ENCODE peak calls at places on chromosomes 7 and 10, in ten cellular contexts. P, E, F, H, S, D, Z, W, O and B are unnamed samples.

GRCh38 chr7:11449316-11449715 is 382.7 kb downstream of the THSD7A start:
- DNase-seq in P (no peak), E (no peak), F (no peak), H (no peak), S (no peak), D (no peak), Z (no peak), W (no peak), O (no peak), B (no peak)

GRCh38 chr7:101236292-101236691 is 1.3 kb downstream of the CLDN15 start:
- DNase-seq in P (no peak), E (no peak), F (no peak), H (no peak), S (no peak), D (no peak), Z (no peak), W (no peak), O (no peak), B (no peak)

GRCh38 chr10:90171014-90171722 is 469.8 kb downstream of the KIF20B start:
- DNase-seq in P (no peak), E (no peak), F (no peak), H (no peak), S (no peak), D (no peak), Z (no peak), W (no peak), O (no peak), B (no peak)

GRCh38 chr7:123747620-123748141 is 1.1 kb downstream of the WASL start:
- DNase-seq in P (peak), E (peak), F (peak), H (no peak), S (peak), D (peak), Z (peak), W (peak), O (peak), B (peak)

GRCh38 chr10:14383266-14383665 is 52.5 kb upstream of the FRMD4A start:
- DNase-seq in P (no peak), E (no peak), F (no peak), H (no peak), S (peak), D (no peak), Z (no peak), W (no peak), O (no peak), B (no peak)

GRCh38 chr7:22331704-22332103 is 25.2 kb downstream of the RAPGEF5 start:
- DNase-seq in P (no peak), E (no peak), F (no peak), H (no peak), S (no peak), D (no peak), Z (no peak), W (no peak), O (no peak), B (no peak)

GRCh38 chr7:27184342-27185012 is 555 bp downstream of the HOXA11 start:
- DNase-seq in P (no peak), E (peak), F (no peak), H (no peak), S (peak), D (peak), Z (no peak), W (peak), O (peak), B (no peak)

GRCh38 chr10:17512341-17513001 is 58.1 kb upstream of the ST8SIA6 start:
- DNase-seq in P (no peak), E (peak), F (no peak), H (no peak), S (peak), D (peak), Z (no peak), W (no peak), O (peak), B (no peak)

GRCh38 chr10:19811517-19811916 is 4.7 kb upstream of the PLXDC2 start:
- DNase-seq in P (no peak), E (no peak), F (no peak), H (no peak), S (no peak), D (peak), Z (no peak), W (no peak), O (peak), B (no peak)

GRCh38 chr10:86376403-86376802 is 9.8 kb upstream of the GRID1 start:
- DNase-seq in P (no peak), E (no peak), F (no peak), H (no peak), S (no peak), D (peak), Z (no peak), W (no peak), O (no peak), B (no peak)

GRCh38 chr7:75617634-75618234 is 121.0 kb downstream of the HIP1 start:
- DNase-seq in P (no peak), E (peak), F (peak), H (peak), S (no peak), D (no peak), Z (peak), W (peak), O (no peak), B (peak)

GRCh38 chr10:44960098-44960480 is 487 bp downstream of the RASSF4 start:
- DNase-seq in P (peak), E (no peak), F (no peak), H (no peak), S (no peak), D (no peak), Z (no peak), W (no peak), O (no peak), B (no peak)

GRCh38 chr10:132716691-132717490 is 69.1 kb downstream of the NKX6-2 start:
- DNase-seq in P (no peak), E (no peak), F (no peak), H (no peak), S (no peak), D (no peak), Z (no peak), W (no peak), O (no peak), B (no peak)

GRCh38 chr7:157274991-157275427 is 61.8 kb upstream of the DNAJB6 start:
- DNase-seq in P (no peak), E (no peak), F (no peak), H (no peak), S (no peak), D (no peak), Z (no peak), W (no peak), O (no peak), B (no peak)

GRCh38 chr10:1643161-1643910 is 94.0 kb downstream of the ADARB2 start:
- DNase-seq in P (no peak), E (peak), F (no peak), H (no peak), S (no peak), D (no peak), Z (peak), W (peak), O (peak), B (peak)

GRCh38 chr10:104090597-104090996 is 4.9 kb upstream of the COL17A1 start:
- DNase-seq in P (no peak), E (no peak), F (no peak), H (no peak), S (no peak), D (no peak), Z (no peak), W (no peak), O (no peak), B (no peak)

GRCh38 chr10:22252286-22252800 is 34.5 kb upstream of the EBLN1 start:
- DNase-seq in P (peak), E (no peak), F (peak), H (peak), S (peak), D (peak), Z (peak), W (peak), O (peak), B (no peak)